ENCODE peak calls at places on chromosomes 6 and 20, in five cellular contexts. R is DND-41, H is left ventricle myocardium superior, C is RPMI7951, T is T follicular helper cell. Y is an unnamed sample.

GRCh38 chr6:169406794-169407193 is 153.1 kb upstream of the THBS2 start:
- DNase-seq in R (no peak), H (no peak), C (no peak), T (no peak), Y (no peak)

GRCh38 chr6:147448212-147448611 is 60.3 kb upstream of the SAMD5 start:
- DNase-seq in R (no peak), H (no peak), C (no peak), T (no peak), Y (no peak)

GRCh38 chr6:106324726-106325335 is 729 bp downstream of the ATG5 start:
- DNase-seq in R (no peak), H (no peak), C (no peak), T (no peak), Y (no peak)

GRCh38 chr6:154509421-154510143 is 903 bp downstream of the CNKSR3 start:
- DNase-seq in R (no peak), H (peak), C (peak), T (no peak), Y (no peak)

GRCh38 chr6:159806021-159806458 is 6.0 kb downstream of the PNLDC1 start:
- DNase-seq in R (no peak), H (no peak), C (no peak), T (no peak), Y (no peak)

GRCh38 chr6:34746104-34746846 is 11.0 kb upstream of the SNRPC start:
- DNase-seq in R (no peak), H (no peak), C (no peak), T (no peak), Y (no peak)

GRCh38 chr20:35637266-35637665 is 21.6 kb downstream of the SPAG4 start:
- DNase-seq in R (no peak), H (no peak), C (no peak), T (no peak), Y (no peak)

GRCh38 chr6:9896806-9897205 is 518.1 kb downstream of the TFAP2A start:
- DNase-seq in R (no peak), H (no peak), C (no peak), T (no peak), Y (no peak)

GRCh38 chr6:2793491-2794151 is 28.4 kb downstream of the WRNIP1 start:
- DNase-seq in R (no peak), H (no peak), C (no peak), T (no peak), Y (no peak)

GRCh38 chr6:3648724-3649123 is 102.8 kb downstream of the PXDC1 start:
- DNase-seq in R (no peak), H (no peak), C (no peak), T (no peak), Y (no peak)

Y was measured in kidney epithelial cell.